ENCODE peak calls at places on chromosome 16, in ten cellular contexts. Q is neural progenitor cell; K is MM.1S; F is transverse colon; V is CD4-positive, alpha-beta memory T cell; Z is GM23248; W is HAP-1; S is body of pancreas; T is Caco-2; J is right lobe of liver. X is an unnamed sample.

GRCh38 chr16:23670137-23670776 is 8.4 kb upstream of the PLK1 start:
- DNase-seq in V (no peak), K (no peak), T (no peak), J (no peak), Q (no peak), F (no peak), Z (peak; percentile 93), W (no peak), S (no peak), X (no peak)

GRCh38 chr16:30351586-30352419 is 3.3 kb downstream of the CD2BP2 start:
- DNase-seq in Q (no peak), V (no peak), S (peak; percentile 96), Z (peak; percentile 96), F (peak; percentile 61), T (no peak), J (peak; percentile 82), K (no peak), W (no peak), X (peak; percentile 92)

GRCh38 chr16:49054606-49055005 is 227.0 kb downstream of the CBLN1 start:
- DNase-seq in W (no peak), K (no peak), T (no peak), Q (no peak), Z (no peak), S (no peak), F (no peak), V (no peak), J (no peak), X (no peak)

GRCh38 chr16:69057400-69058378 is 47.8 kb upstream of the HAS3 start:
- DNase-seq in K (peak; percentile 27), V (no peak), S (peak; percentile 57), T (no peak), F (no peak), Z (peak; percentile 94), J (peak; percentile 49), Q (no peak), W (no peak), X (no peak)

GRCh38 chr16:3745751-3746355 is 28.5 kb upstream of the TRAP1 start:
- DNase-seq in W (no peak), F (no peak), T (no peak), V (no peak), J (no peak), S (no peak), K (no peak), Q (no peak), Z (peak; percentile 14), X (no peak)

GRCh38 chr16:5033256-5034166 is at the start of gene NAGPA:
- DNase-seq in K (peak; percentile 80), Q (peak; percentile 95), W (peak; percentile 75), V (peak; percentile 87), J (peak; percentile 89), S (peak; percentile 87), Z (peak; percentile 94), T (peak; percentile 86), F (peak; percentile 92), X (peak; percentile 93)

GRCh38 chr16:20307791-20308190 is 19.5 kb downstream of the GP2 start:
- DNase-seq in F (no peak), K (no peak), V (no peak), Q (no peak), S (peak; percentile 71), T (no peak), W (no peak), Z (no peak), J (no peak), X (no peak)

GRCh38 chr16:78096386-78096785 is 3.1 kb upstream of the WWOX start:
- DNase-seq in J (no peak), V (no peak), F (no peak), W (no peak), Q (no peak), K (no peak), Z (peak; percentile 37), T (no peak), S (no peak), X (no peak)

GRCh38 chr16:30054959-30055553 is 10.5 kb upstream of the ALDOA start:
- DNase-seq in F (peak; percentile 54), J (peak; percentile 49), Q (peak; percentile 79), V (peak; percentile 49), T (no peak), S (peak; percentile 95), Z (no peak), K (peak; percentile 45), W (peak; percentile 31), X (peak; percentile 77)

GRCh38 chr16:54687043-54687655 is 243.5 kb upstream of the IRX5 start:
- DNase-seq in S (no peak), W (no peak), Z (no peak), F (no peak), K (no peak), T (no peak), J (no peak), V (no peak), Q (no peak), X (no peak)

GRCh38 chr16:4266372-4266771 is 6.5 kb downstream of the TFAP4 start:
- DNase-seq in Q (no peak), W (peak; percentile 15), T (no peak), K (no peak), V (no peak), F (no peak), Z (no peak), J (no peak), S (no peak), X (no peak)

DNA sequence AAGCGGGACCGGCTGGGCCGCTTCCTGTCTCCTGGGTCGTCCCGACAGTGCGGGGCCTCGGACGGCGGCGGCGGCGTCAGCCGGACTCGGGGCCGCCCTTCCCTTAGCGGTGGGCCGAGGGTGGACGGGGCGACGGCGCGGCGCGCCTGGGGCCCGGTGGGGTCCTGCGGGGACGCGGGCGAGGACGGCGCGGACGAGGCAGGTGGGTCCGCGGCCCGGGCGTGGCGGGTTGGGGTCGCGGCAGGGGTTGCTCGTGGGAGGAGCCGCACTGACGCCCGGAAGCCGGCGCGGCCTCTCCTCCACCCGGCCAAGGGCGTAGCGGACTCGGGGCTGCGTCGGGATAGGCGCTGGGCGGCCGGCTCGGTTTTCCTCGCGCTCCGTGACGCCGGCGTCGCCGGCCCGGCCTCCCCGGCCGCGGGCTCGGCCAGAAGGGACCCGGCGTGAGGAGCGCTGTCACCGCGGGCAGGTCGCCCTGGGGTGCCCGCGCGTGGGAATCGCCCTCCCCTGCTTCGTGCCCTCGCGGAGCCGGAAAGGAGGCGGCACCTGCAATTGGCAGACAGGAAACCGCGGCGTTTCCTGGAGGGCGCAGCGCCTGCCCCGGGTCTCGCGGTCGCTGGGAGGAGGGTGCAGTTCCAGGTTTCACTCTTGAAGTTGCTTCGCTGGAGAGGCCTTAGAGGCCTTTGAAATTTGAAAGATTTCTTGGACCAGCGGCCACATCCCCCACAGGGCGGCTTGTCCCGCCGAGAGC is 481 bp downstream of the ZNF276 start:
- DNase-seq in K (peak; percentile 81), T (no peak), V (peak; percentile 93), W (no peak), J (peak; percentile 80), S (peak; percentile 52), Z (peak; percentile 77), F (peak; percentile 83), Q (peak; percentile 62), X (peak; percentile 70)
- H3K27me3 ChIP-seq in K (no peaks in the 10 kb centered on the region), T (no peaks in the 10 kb centered on the region), V (no peaks in the 10 kb centered on the region), W (no peaks in the 10 kb centered on the region), J (no peaks in the 10 kb centered on the region), S (no peaks in the 10 kb centered on the region), Z (no peaks in the 10 kb centered on the region), F (no peaks in the 10 kb centered on the region), Q (peaks cover 44% of the 10 kb centered on the region), X (no peaks in the 10 kb centered on the region)

DNA sequence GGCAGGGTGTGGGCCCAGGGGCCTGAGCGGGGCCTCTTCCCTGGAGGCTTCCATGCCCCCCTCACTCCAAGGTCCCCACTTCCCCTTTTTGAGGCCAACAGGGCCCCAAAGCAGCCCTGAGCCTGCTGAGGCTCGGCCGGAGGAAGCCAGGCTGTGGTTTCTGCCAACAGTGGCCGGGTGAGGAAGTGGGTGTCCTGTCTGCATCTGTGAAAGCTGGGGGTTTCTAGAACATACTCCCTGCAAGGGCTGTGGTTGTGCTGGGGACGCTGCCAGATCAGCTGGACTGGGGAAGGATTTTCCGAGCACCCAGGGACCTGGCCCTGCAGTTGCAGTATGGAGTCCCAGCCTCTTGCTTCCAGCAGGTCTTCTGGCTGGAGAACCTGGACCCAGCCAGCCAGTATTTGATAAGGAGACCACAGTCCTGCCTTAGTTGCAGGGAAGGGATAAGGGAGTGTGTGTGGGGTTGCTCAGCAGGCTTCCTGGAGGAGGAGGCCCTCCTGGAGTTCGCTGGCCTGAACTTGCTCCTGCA is 15.7 kb downstream of the ADCY7 start:
- DNase-seq in J (peak; percentile 75), S (peak; percentile 37), F (peak; percentile 84), V (peak; percentile 74), T (no peak), Z (no peak), W (no peak), Q (no peak), K (peak; percentile 88), X (peak; percentile 69)
- H3K4me3 ChIP-seq in J (no peak overlapping the region), S (no peak overlapping the region), F (no peak overlapping the region), V (peak overlapping the region; percentile 21), T (no peak overlapping the region), Z (no peak overlapping the region), W (no peak overlapping the region), Q (no peak overlapping the region), K (peak overlapping the region; percentile 36), X (peak overlapping the region; percentile 8)

GRCh38 chr16:84700518-84701277 is 898 bp downstream of the USP10 start:
- DNase-seq in W (peak; percentile 61), T (no peak), V (peak; percentile 58), S (no peak), Q (peak; percentile 70), F (peak; percentile 44), J (no peak), Z (peak; percentile 61), K (peak; percentile 46), X (no peak)
- H3K4me1 ChIP-seq in W (peaks cover 26% of the 10 kb centered on the region), T (peaks cover 19% of the 10 kb centered on the region), V (peaks cover 47% of the 10 kb centered on the region), S (peaks cover 29% of the 10 kb centered on the region), Q (peaks cover 16% of the 10 kb centered on the region), F (peaks cover 34% of the 10 kb centered on the region), J (peaks cover 32% of the 10 kb centered on the region), Z (peaks cover 7% of the 10 kb centered on the region), K (peaks cover 2% of the 10 kb centered on the region), X (peaks cover 22% of the 10 kb centered on the region)

DNA sequence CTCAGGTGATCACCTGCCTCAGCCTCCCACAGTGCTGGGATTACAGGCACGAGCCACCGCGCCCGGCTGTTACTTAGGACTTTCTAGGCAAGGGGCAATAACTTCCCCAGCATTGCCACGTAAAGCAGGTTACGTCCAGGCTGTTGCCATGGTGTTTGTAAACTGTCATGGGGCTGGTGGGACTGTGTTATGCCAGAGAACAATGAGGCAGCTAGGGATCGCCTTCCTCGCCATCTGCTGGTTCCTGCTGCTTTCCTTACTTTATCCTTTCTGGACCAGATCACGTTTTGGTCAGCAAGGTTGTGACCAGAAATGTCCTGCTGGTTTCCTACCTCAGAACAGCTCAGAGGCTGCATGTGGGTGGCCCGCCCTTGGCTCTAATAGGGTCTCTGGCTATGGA is 28.4 kb upstream of the ZC3H18 start:
- DNase-seq in T (no peak), F (no peak), W (no peak), Z (no peak), V (no peak), K (no peak), S (no peak), Q (no peak), J (no peak), X (no peak)
- H3K27me3 ChIP-seq in T (peaks cover 1% of the 10 kb centered on the region), F (peaks cover 48% of the 10 kb centered on the region), W (peaks cover 9% of the 10 kb centered on the region), Z (no peaks in the 10 kb centered on the region), V (no peaks in the 10 kb centered on the region), K (peaks cover 27% of the 10 kb centered on the region), S (no peaks in the 10 kb centered on the region), Q (peaks cover 24% of the 10 kb centered on the region), J (no peaks in the 10 kb centered on the region), X (peaks cover 53% of the 10 kb centered on the region)

DNA sequence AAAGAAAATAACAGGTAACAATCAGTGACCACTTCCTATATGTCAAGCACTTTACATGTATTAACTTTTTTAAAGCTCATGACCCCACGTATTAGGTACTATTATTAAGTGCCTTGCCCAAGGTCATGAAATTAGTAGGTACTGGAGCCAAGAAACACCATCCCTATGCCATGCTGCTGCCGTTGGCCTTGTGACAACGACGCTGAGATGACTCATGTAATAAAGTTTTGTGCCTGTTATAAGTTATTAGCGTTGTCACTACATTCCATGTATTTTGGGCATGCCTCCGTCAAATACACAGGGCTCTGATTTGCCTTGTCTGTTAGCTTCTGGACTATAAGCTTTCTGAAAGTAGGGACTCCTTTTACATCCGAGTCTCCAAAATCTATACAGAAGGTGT is 1.4 kb downstream of the BBS2 start:
- DNase-seq in F (no peak), Z (no peak), W (no peak), V (no peak), J (no peak), S (peak; percentile 22), T (no peak), K (no peak), Q (no peak), X (no peak)
- H3K4me3 ChIP-seq in F (no peak overlapping the region), Z (no peak overlapping the region), W (no peak overlapping the region), V (no peak overlapping the region), J (no peak overlapping the region), S (no peak overlapping the region), T (no peak overlapping the region), K (no peak overlapping the region), Q (no peak overlapping the region), X (no peak overlapping the region)